ENCODE peak calls at places on chromosomes 3 and 15, in four cellular contexts. T is HCT116, Q is WERI-Rb-1, X is endothelial cell. W is an unnamed sample.
A peak's percentile ranks its signal among the peaks of the same experiment; 100 is the strongest.

GRCh38 chr3:132242095-132242494 is 75.1 kb upstream of the ACP3 start:
- DNase-seq in T (no peak), Q (no peak), X (no peak), W (no peak)

GRCh38 chr15:56468271-56468912 is 3.5 kb upstream of the MNS1 start:
- DNase-seq in T (no peak), Q (no peak), X (no peak), W (no peak)

GRCh38 chr3:124764746-124765145 is 34.5 kb downstream of the UMPS start:
- DNase-seq in T (no peak), Q (no peak), X (no peak), W (no peak)

GRCh38 chr3:59573911-59574310 is 524.1 kb upstream of the CFAP20DC start:
- DNase-seq in T (no peak), Q (no peak), X (no peak), W (no peak)

GRCh38 chr15:101091080-101092017 is 160.5 kb downstream of the CHSY1 start:
- DNase-seq in T (no peak), Q (no peak), X (peak; percentile 38), W (no peak)

GRCh38 chr3:42092006-42092405 is 849 bp downstream of the TRAK1 start:
- DNase-seq in T (no peak), Q (no peak), X (no peak), W (no peak)

GRCh38 chr3:147424325-147424910 is 15.3 kb downstream of the ZIC1 start:
- DNase-seq in T (no peak), Q (no peak), X (peak; percentile 35), W (no peak)

GRCh38 chr3:75321060-75321459 is 343.1 kb upstream of the FRG2C start:
- DNase-seq in T (no peak), Q (no peak), X (no peak), W (no peak)

GRCh38 chr3:196514913-196515621 is at the start of gene SMCO1:
- DNase-seq in T (no peak), Q (no peak), X (no peak), W (no peak)

GRCh38 chr3:108334698-108335097 is 38.4 kb downstream of the HHLA2 start:
- DNase-seq in T (no peak), Q (no peak), X (no peak), W (no peak)

GRCh38 chr3:51434746-51435323 is 43.8 kb downstream of the RBM15B start:
- DNase-seq in T (peak; percentile 38), Q (peak; percentile 59), X (peak; percentile 50), W (peak; percentile 30)

GRCh38 chr3:147099076-147099475 is 307.3 kb downstream of the ZIC4 start:
- DNase-seq in T (no peak), Q (no peak), X (no peak), W (no peak)

GRCh38 chr3:102069211-102069662 is 219.9 kb downstream of the NFKBIZ start:
- DNase-seq in T (no peak), Q (no peak), X (no peak), W (no peak)

GRCh38 chr15:48954538-48954937 is 9.2 kb downstream of the SHC4 start:
- DNase-seq in T (no peak), Q (no peak), X (no peak), W (no peak)

GRCh38 chr15:85646538-85647091 is 148.1 kb downstream of the KLHL25 start:
- DNase-seq in T (no peak), Q (no peak), X (no peak), W (no peak)

GRCh38 chr3:161415506-161416231 is 44.4 kb upstream of the SPTSSB start:
- DNase-seq in T (no peak), Q (no peak), X (no peak), W (peak; percentile 55)

GRCh38 chr15:84961114-84961452 is 20.6 kb upstream of the PDE8A start:
- DNase-seq in T (no peak), Q (no peak), X (no peak), W (no peak)

GRCh38 chr3:176937546-176937945 is 259.7 kb downstream of the TBL1XR1 start:
- DNase-seq in T (no peak), Q (no peak), X (no peak), W (no peak)

GRCh38 chr15:48800811-48801460 is 9.9 kb downstream of the CEP152 start:
- DNase-seq in T (no peak), Q (no peak), X (no peak), W (no peak)

GRCh38 chr3:24523988-24524727 is 29.5 kb upstream of the THRB start:
- DNase-seq in T (no peak), Q (no peak), X (no peak), W (peak; percentile 22)

GRCh38 chr3:150639262-150639661 is 36.1 kb downstream of the SELENOT start:
- DNase-seq in T (no peak), Q (no peak), X (no peak), W (peak; percentile 9)

GRCh38 chr3:50151728-50152127 is 3.4 kb upstream of the SEMA3F start:
- DNase-seq in T (no peak), Q (no peak), X (no peak), W (no peak)

GRCh38 chr3:126961191-126961790 is 21.6 kb upstream of the PLXNA1 start:
- DNase-seq in T (no peak), Q (no peak), X (no peak), W (no peak)

GRCh38 chr15:31328425-31328998 is 1.9 kb downstream of the KLF13 start:
- DNase-seq in T (no peak), Q (no peak), X (peak; percentile 44), W (peak; percentile 7)

GRCh38 chr15:101042320-101042719 is 123.2 kb downstream of the LRRK1 start:
- DNase-seq in T (no peak), Q (peak; percentile 0), X (no peak), W (no peak)

GRCh38 chr15:96501362-96501761 is 170.9 kb downstream of the NR2F2 start:
- DNase-seq in T (no peak), Q (no peak), X (no peak), W (no peak)

GRCh38 chr3:178947738-178948137 is 123.9 kb downstream of the ZMAT3 start:
- DNase-seq in T (no peak), Q (no peak), X (no peak), W (no peak)
- TF ChIP-seq CTCF in T (no peak), Q (no peak), X (no peak), W (no peak)

GRCh38 chr15:66131831-66132230 is 121.7 kb downstream of the MEGF11 start:
- DNase-seq in T (no peak), Q (no peak), X (no peak), W (no peak)

GRCh38 chr15:66131200-66131599 is 122.3 kb downstream of the MEGF11 start:
- DNase-seq in T (no peak), Q (peak; percentile 44), X (no peak), W (no peak)

GRCh38 chr15:66134284-66134683 is 119.3 kb downstream of the MEGF11 start:
- DNase-seq in T (no peak), Q (no peak), X (no peak), W (no peak)

GRCh38 chr15:66132251-66132816 is 121.2 kb downstream of the MEGF11 start:
- DNase-seq in T (no peak), Q (peak; percentile 66), X (no peak), W (no peak)

GRCh38 chr15:66133247-66133646 is 120.3 kb downstream of the MEGF11 start:
- DNase-seq in T (no peak), Q (no peak), X (no peak), W (no peak)
- TF ChIP-seq CTCF in T (no peak), Q (no peak), X (no peak), W (no peak)

GRCh38 chr3:43478380-43478779 is 143.4 kb downstream of the ANO10 start:
- DNase-seq in T (no peak), Q (no peak), X (no peak), W (no peak)
- TF ChIP-seq CTCF in T (peak; percentile 17), Q (no peak), X (no peak), W (no peak)

GRCh38 chr3:61008168-61008737 is 243.0 kb downstream of the FHIT start:
- DNase-seq in T (no peak), Q (no peak), X (no peak), W (no peak)

GRCh38 chr3:61009025-61009424 is 242.2 kb downstream of the FHIT start:
- DNase-seq in T (no peak), Q (no peak), X (no peak), W (no peak)

GRCh38 chr3:61005591-61005990 is 245.7 kb downstream of the FHIT start:
- DNase-seq in T (no peak), Q (no peak), X (no peak), W (no peak)
- TF ChIP-seq CTCF in T (no peak), Q (no peak), X (no peak), W (no peak)

GRCh38 chr3:46699846-46700523 is 1.2 kb upstream of the TMIE start:
- DNase-seq in T (no peak), Q (no peak), X (no peak), W (no peak)

GRCh38 chr3:46700772-46701171 is 420 bp upstream of the TMIE start:
- DNase-seq in T (no peak), Q (no peak), X (no peak), W (no peak)

GRCh38 chr3:46701211-46701939 is at the start of gene TMIE:
- DNase-seq in T (no peak), Q (no peak), X (no peak), W (no peak)

GRCh38 chr3:46703013-46703520 is 1.9 kb downstream of the TMIE start:
- DNase-seq in T (no peak), Q (no peak), X (no peak), W (no peak)

DNA sequence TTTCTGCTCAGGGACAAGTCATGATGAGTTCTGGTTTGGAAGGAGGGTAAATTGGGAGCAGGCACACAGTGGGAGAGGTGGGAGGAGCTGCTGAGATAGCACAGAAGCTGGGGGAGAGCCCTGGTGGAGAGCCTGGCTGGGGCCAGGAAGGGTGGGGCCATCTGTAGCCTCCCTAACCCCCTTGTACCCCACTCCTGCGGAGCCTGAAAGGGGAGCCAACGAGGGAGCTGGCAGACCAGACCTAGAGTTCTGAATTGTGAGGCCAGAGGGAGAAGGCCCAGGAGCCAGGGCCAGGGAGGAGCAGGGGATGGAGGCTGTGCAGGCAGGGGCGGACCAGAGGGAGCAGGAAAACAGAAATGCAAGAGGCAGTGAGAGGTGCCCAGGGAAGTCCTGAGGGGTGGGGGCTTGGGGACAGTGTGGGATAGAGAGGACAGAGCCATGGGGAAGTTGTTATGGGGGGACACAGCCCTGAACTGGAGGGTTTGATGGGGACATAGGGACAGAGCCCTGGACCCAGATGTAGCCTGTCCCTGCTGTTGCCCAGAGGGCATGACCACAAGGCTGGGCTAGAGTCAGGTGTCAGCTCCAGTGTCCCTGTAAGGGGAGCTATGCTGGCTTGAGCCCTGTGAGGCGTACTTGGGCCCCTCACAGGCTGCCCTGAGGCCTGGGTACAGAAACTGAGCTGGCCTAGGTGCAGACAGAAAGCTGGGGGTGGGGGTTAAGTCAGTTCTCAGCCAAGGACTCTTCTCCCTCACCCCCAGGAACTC is 1.2 kb downstream of the TMIE start:
- DNase-seq in T (no peak), Q (no peak), X (no peak), W (no peak)
- TF ChIP-seq CTCF in T (no peak), Q (no peak), X (no peak), W (no peak)

DNA sequence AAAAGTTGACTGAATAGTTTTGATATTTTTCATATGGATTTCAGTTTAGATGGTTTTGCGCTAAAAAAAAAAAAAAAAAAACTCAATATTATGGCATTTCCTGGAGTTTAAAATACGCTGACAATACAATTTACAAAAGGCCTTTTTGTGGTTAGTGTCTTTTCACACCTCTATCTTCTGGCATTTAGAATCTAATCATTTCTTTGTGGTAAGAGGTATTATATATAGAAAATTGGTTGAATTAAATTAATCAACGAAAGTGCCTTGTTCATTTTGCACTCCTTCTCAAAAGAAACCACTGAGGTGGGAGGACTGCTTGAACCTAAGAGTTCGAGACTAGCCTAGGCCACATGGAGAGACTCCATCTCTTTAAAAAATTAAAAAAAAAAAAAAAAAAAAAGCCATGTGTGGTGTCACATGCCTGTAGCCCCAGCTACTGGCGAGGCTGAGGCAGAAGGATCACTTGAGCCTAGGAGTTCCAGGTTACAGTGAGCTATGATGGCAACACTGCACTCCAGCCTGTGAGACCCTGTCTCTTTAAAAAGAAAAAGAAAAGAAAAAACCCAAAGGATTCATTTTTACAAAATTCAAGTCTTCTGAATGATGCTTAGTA is 90.0 kb upstream of the ICE2 start:
- DNase-seq in T (no peak), Q (no peak), X (no peak), W (no peak)
- TF ChIP-seq CTCF in T (no peak), Q (no peak), X (no peak), W (no peak)

W was measured in Calu3.